ENCODE peak calls at places on chromosomes 12 and 14, in eight cellular contexts. A is NT2/D1, L is heart right ventricle, F is left lung, D is A549, K is lung, V is aorta, Y is epithelial cell of esophagus. S is an unnamed sample.
A peak's percentile ranks its signal among the peaks of the same experiment; 100 is the strongest.

GRCh38 chr14:35416108-35416750 is 11.7 kb upstream of the NFKBIA start:
- DNase-seq in A (no peak), L (no peak), F (no peak), D (no peak), K (no peak), V (no peak), Y (no peak), S (no peak)

GRCh38 chr14:55846852-55847471 is 267.0 kb downstream of the KTN1 start:
- DNase-seq in A (no peak), L (no peak), F (no peak), D (no peak), K (peak; percentile 35), V (no peak), Y (peak; percentile 18), S (peak; percentile 62)

GRCh38 chr12:38886064-38886463 is 19.3 kb downstream of the CPNE8 start:
- DNase-seq in A (no peak), L (no peak), F (no peak), D (peak; percentile 76), K (no peak), V (peak; percentile 64), Y (peak; percentile 91), S (peak; percentile 68)

GRCh38 chr12:78885466-78885865 is 20.9 kb downstream of the SYT1 start:
- DNase-seq in A (no peak), L (no peak), F (no peak), D (no peak), K (no peak), V (no peak), Y (no peak), S (no peak)

GRCh38 chr14:39376671-39377403 is 55.4 kb downstream of the FBXO33 start:
- DNase-seq in A (no peak), L (no peak), F (no peak), D (peak; percentile 48), K (no peak), V (no peak), Y (no peak), S (no peak)

GRCh38 chr14:93115069-93115919 is 431 bp downstream of the ITPK1 start:
- DNase-seq in A (peak; percentile 50), L (peak; percentile 91), F (peak; percentile 99), D (peak; percentile 80), K (peak; percentile 82), V (peak; percentile 93), Y (peak; percentile 91), S (peak; percentile 96)

GRCh38 chr12:14126692-14127091 is 145.3 kb upstream of the GRIN2B start:
- DNase-seq in A (no peak), L (no peak), F (no peak), D (no peak), K (no peak), V (no peak), Y (no peak), S (no peak)

GRCh38 chr14:54312166-54312801 is 84.5 kb upstream of the CDKN3 start:
- DNase-seq in A (peak; percentile 49), L (no peak), F (no peak), D (peak; percentile 40), K (no peak), V (peak; percentile 54), Y (peak; percentile 100), S (peak; percentile 22)

GRCh38 chr12:110117948-110118685 is 6.0 kb upstream of the IFT81 start:
- DNase-seq in A (no peak), L (no peak), F (no peak), D (no peak), K (no peak), V (no peak), Y (peak; percentile 16), S (no peak)

GRCh38 chr14:72401632-72402428 is 469.6 kb downstream of the RGS6 start:
- DNase-seq in A (no peak), L (no peak), F (no peak), D (no peak), K (no peak), V (no peak), Y (no peak), S (no peak)

GRCh38 chr12:31008241-31008711 is 65.4 kb upstream of the DDX11 start:
- DNase-seq in A (no peak), L (no peak), F (no peak), D (no peak), K (no peak), V (no peak), Y (no peak), S (no peak)

GRCh38 chr12:70646850-70647249 is 9.6 kb upstream of the PTPRB start:
- DNase-seq in A (no peak), L (no peak), F (no peak), D (no peak), K (no peak), V (no peak), Y (peak; percentile 42), S (no peak)

GRCh38 chr14:69771136-69771535 is 4.2 kb downstream of the SRSF5 start:
- DNase-seq in A (no peak), L (no peak), F (no peak), D (no peak), K (no peak), V (no peak), Y (no peak), S (no peak)

GRCh38 chr14:69768873-69769272 is 1.9 kb downstream of the SRSF5 start:
- DNase-seq in A (no peak), L (no peak), F (no peak), D (no peak), K (no peak), V (no peak), Y (peak; percentile 43), S (no peak)

GRCh38 chr14:69772082-69773017 is 5.4 kb downstream of the SRSF5 start:
- DNase-seq in A (no peak), L (no peak), F (no peak), D (no peak), K (no peak), V (no peak), Y (no peak), S (no peak)

GRCh38 chr14:69769623-69770022 is 2.7 kb downstream of the SRSF5 start:
- DNase-seq in A (no peak), L (no peak), F (no peak), D (no peak), K (no peak), V (no peak), Y (no peak), S (peak; percentile 35)

DNA sequence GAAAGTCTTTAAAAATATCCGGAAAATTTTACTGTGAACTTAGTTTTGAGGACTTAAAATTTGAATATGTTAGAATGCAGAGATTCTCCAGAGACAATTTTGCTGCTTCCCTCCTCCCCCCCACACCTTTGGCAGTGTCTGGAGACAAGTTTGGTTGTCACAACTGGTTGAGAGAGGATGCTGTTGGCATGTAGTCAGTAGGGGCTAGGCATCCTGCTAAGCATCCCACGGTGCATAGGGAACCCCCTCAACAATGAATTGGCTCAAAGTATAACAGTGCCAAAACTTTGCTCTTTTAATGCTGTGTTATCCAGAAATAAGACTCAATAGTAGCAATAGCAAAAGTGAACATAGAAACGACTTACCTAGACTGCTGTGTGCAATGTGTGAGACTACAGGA is 3.6 kb downstream of the SRSF5 start:
- DNase-seq in A (no peak), L (no peak), F (no peak), D (no peak), K (no peak), V (no peak), Y (no peak), S (no peak)
- H3K4me3 ChIP-seq in A (no peak overlapping the region), L (no peak overlapping the region), F (peak overlapping the region; percentile 81), D (no peak overlapping the region), K (no peak overlapping the region), V (no peak overlapping the region), Y (no peak overlapping the region), S (no peak overlapping the region)

DNA sequence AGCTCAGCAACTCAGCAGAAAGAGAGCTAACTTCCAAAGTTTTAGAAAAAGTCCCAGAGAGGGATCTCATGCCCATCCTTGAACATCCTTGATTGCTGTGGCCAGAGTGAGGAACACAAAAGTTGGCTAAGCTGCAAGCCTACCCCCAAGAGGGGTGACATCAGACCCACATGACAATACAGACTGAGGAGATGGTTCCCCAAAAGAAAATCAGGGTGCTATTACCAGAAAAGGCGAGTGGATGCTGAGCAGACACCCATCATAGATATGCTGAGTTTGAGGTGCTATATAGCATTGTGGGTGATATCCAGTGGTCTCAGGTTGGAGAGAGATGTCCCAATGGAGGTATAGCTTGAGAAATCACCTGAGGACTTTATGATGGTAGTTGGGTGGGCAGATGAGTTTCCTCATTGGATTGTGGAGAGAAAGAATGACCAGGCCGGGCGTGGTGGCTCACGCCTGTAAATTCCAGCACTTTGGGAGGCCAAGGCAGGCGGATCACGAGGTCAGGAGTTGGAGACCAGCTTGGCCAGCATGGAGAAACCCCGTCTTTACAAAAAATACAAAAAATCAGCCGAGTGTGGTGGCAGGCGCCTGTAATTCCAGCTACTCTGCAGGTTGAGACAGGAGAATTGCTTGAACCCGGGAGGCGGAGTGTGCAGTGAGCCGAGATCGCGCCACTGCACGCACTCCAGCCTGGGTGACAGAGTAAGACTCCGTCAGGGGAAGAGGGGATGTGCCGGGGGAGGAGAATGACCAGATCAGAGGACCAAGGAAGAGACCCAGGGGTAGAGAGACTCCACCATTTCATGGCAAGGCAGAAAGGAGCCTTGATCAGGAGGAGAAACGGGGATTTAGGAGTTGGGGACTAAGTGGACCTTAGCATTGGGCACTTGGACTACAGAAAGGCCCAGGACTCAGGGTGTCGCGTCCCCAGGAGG is 881 bp upstream of the PCK2 start:
- DNase-seq in A (no peak), L (no peak), F (peak; percentile 36), D (no peak), K (no peak), V (no peak), Y (no peak), S (no peak)
- H3K4me3 ChIP-seq in A (no peak overlapping the region), L (peak overlapping the region; percentile 87), F (peak overlapping the region; percentile 89), D (no peak overlapping the region), K (no peak overlapping the region), V (no peak overlapping the region), Y (peak overlapping the region; percentile 79), S (peak overlapping the region; percentile 65)

DNA sequence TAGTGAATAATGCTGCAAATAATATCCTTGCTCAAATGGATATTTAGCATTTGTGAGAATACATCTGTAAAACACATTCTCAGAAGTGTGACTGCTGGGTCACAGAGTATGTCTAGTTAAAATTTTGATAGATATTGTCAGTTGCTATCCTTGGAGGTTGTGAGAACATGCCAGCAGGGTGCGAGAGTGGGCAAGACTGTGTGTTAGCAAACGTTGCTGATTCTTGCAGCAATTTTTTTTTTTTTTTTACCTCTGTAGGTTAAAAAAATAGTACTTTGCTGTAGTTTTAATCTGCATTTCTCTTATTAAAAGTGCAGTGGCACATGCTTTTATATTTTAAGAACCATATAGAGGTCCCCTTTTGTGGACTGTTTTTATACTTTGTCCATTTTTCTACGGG is 4.5 kb upstream of the NYNRIN start:
- DNase-seq in A (no peak), L (no peak), F (no peak), D (peak; percentile 14), K (no peak), V (peak; percentile 1), Y (peak; percentile 30), S (no peak)
- H3K4me3 ChIP-seq in A (no peak overlapping the region), L (no peak overlapping the region), F (no peak overlapping the region), D (no peak overlapping the region), K (no peak overlapping the region), V (no peak overlapping the region), Y (no peak overlapping the region), S (no peak overlapping the region)

DNA sequence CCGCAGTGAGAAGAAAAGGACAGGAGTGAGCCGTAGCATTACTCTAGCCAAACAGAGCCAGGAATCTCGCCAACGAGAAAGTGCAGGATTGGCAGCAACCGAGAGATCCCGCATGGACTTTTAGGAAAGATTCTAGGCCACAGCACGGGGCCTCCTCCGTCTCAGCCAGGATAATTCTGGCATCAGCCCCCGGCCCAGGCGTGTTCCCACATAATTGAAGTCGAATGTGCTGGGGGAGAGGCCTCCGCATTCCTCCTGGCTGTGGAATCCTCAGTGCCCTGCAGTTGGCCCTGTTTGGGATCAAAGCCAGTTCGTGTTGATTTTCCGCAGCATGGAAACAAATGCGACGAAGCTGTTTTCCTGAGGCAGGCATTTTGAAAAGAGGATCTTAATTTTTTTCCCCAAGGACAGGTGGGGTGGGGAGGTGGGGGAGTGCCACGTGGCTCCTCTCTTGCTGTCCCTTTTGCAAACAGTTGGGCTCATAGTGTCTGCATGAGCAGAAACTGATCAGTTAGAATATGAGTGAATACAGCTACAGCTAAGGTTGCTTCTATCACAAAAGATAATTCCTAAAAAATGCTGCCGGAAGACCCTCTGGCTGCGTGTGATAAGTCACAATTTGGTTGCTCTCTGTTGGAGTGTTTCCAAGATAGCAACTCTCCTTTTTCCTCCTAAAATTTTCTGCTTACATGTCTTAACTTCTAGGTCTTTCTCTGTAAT is 37.3 kb upstream of the ATXN2 start:
- DNase-seq in A (peak; percentile 63), L (peak; percentile 47), F (no peak), D (no peak), K (peak; percentile 36), V (peak; percentile 78), Y (no peak), S (peak; percentile 68)
- H3K4me3 ChIP-seq in A (no peak overlapping the region), L (no peak overlapping the region), F (no peak overlapping the region), D (no peak overlapping the region), K (no peak overlapping the region), V (no peak overlapping the region), Y (no peak overlapping the region), S (no peak overlapping the region)

S was measured in right cardiac atrium.